ENCODE peak calls at places on chromosome 20, in four cellular contexts. One of them, this sample, is unnamed.

GRCh38 chr20:46562009-46562372 is 11.5 kb upstream of the OCSTAMP start:
- DNase-seq in CD4-positive, alpha-beta memory T cell: no peak
- DNase-seq in cardiac fibroblast: no peak
- DNase-seq in AG10803: no peak
- DNase-seq in this sample: no peak

GRCh38 chr20:36152266-36152665 is 2.3 kb upstream of the EPB41L1 start:
- DNase-seq in CD4-positive, alpha-beta memory T cell: no peak
- DNase-seq in cardiac fibroblast: peak; percentile 29
- DNase-seq in AG10803: no peak
- DNase-seq in this sample: no peak

GRCh38 chr20:51876511-51876910 is 74.2 kb upstream of the SALL4 start:
- DNase-seq in CD4-positive, alpha-beta memory T cell: no peak
- DNase-seq in cardiac fibroblast: no peak
- DNase-seq in AG10803: peak; percentile 14
- DNase-seq in this sample: no peak

GRCh38 chr20:58603656-58604184 is 47.4 kb upstream of the STX16 start:
- DNase-seq in CD4-positive, alpha-beta memory T cell: no peak
- DNase-seq in cardiac fibroblast: no peak
- DNase-seq in AG10803: peak; percentile 81
- DNase-seq in this sample: no peak

GRCh38 chr20:59776059-59776603 is 157.3 kb downstream of the SYCP2 start:
- DNase-seq in CD4-positive, alpha-beta memory T cell: no peak
- DNase-seq in cardiac fibroblast: no peak
- DNase-seq in AG10803: no peak
- DNase-seq in this sample: no peak

GRCh38 chr20:14807224-14807623 is 469.8 kb upstream of the FLRT3 start:
- DNase-seq in CD4-positive, alpha-beta memory T cell: no peak
- DNase-seq in cardiac fibroblast: no peak
- DNase-seq in AG10803: no peak
- DNase-seq in this sample: no peak

GRCh38 chr20:8082999-8083398 is 49.1 kb upstream of the PLCB1 start:
- DNase-seq in CD4-positive, alpha-beta memory T cell: no peak
- DNase-seq in cardiac fibroblast: peak; percentile 91
- DNase-seq in AG10803: peak; percentile 77
- DNase-seq in this sample: no peak

GRCh38 chr20:18496740-18497592 is at the start of gene RBBP9:
- DNase-seq in CD4-positive, alpha-beta memory T cell: peak; percentile 77
- DNase-seq in cardiac fibroblast: peak; percentile 87
- DNase-seq in AG10803: peak; percentile 74
- DNase-seq in this sample: peak; percentile 79

GRCh38 chr20:325889-326644 is 715 bp downstream of the SOX12 start:
- DNase-seq in CD4-positive, alpha-beta memory T cell: peak; percentile 63
- DNase-seq in cardiac fibroblast: peak; percentile 72
- DNase-seq in AG10803: peak; percentile 60
- DNase-seq in this sample: peak; percentile 48

GRCh38 chr20:53547664-53548239 is 45.9 kb downstream of the ZNF217 start:
- DNase-seq in CD4-positive, alpha-beta memory T cell: no peak
- DNase-seq in cardiac fibroblast: peak; percentile 82
- DNase-seq in AG10803: peak; percentile 74
- DNase-seq in this sample: peak; percentile 10

GRCh38 chr20:58436868-58437645 is 48.0 kb downstream of the VAPB start:
- DNase-seq in CD4-positive, alpha-beta memory T cell: no peak
- DNase-seq in cardiac fibroblast: no peak
- DNase-seq in AG10803: no peak
- DNase-seq in this sample: no peak

GRCh38 chr20:4813076-4813838 is 91.5 kb downstream of the PRND start:
- DNase-seq in CD4-positive, alpha-beta memory T cell: peak; percentile 44
- DNase-seq in cardiac fibroblast: peak; percentile 16
- DNase-seq in AG10803: no peak
- DNase-seq in this sample: no peak

GRCh38 chr20:38342196-38342595 is 4.1 kb upstream of the LBP start:
- DNase-seq in CD4-positive, alpha-beta memory T cell: no peak
- DNase-seq in cardiac fibroblast: no peak
- DNase-seq in AG10803: no peak
- DNase-seq in this sample: no peak
- H3K4me3 ChIP-seq in CD4-positive, alpha-beta memory T cell: no peak overlapping the region
- H3K4me3 ChIP-seq in cardiac fibroblast: no peak overlapping the region
- H3K4me3 ChIP-seq in AG10803: no peak overlapping the region
- H3K4me3 ChIP-seq in this sample: no peak overlapping the region

DNA sequence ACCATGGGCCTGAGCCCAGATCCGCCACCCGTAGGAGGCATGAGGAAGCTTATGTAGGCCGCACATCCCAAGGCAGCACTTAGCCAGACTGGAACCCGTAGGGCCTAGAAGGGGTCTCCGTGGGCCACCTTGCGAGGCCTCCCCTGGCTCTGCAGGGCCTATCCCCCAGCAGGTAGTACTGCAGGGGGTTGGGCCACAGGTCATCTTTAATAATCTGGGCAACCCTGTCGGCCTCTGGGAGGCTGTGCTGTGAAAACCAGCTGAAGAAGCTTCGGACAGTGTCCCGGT is 18.5 kb downstream of the PLAGL2 start:
- DNase-seq in CD4-positive, alpha-beta memory T cell: no peak
- DNase-seq in cardiac fibroblast: no peak
- DNase-seq in AG10803: no peak
- DNase-seq in this sample: no peak
- H3K4me3 ChIP-seq in CD4-positive, alpha-beta memory T cell: no peak overlapping the region
- H3K4me3 ChIP-seq in cardiac fibroblast: no peak overlapping the region
- H3K4me3 ChIP-seq in AG10803: no peak overlapping the region
- H3K4me3 ChIP-seq in this sample: no peak overlapping the region

GRCh38 chr20:21090112-21090737 is 15.9 kb downstream of the LINC00237 start:
- DNase-seq in CD4-positive, alpha-beta memory T cell: no peak
- DNase-seq in cardiac fibroblast: no peak
- DNase-seq in AG10803: no peak
- DNase-seq in this sample: no peak
- H3K4me3 ChIP-seq in CD4-positive, alpha-beta memory T cell: no peak overlapping the region
- H3K4me3 ChIP-seq in cardiac fibroblast: no peak overlapping the region
- H3K4me3 ChIP-seq in AG10803: no peak overlapping the region
- H3K4me3 ChIP-seq in this sample: no peak overlapping the region

GRCh38 chr20:62193079-62194025 is 10.5 kb downstream of the MTG2 start:
- DNase-seq in CD4-positive, alpha-beta memory T cell: no peak
- DNase-seq in cardiac fibroblast: no peak
- DNase-seq in AG10803: no peak
- DNase-seq in this sample: no peak

GRCh38 chr20:62195736-62196135 is 12.9 kb downstream of the MTG2 start:
- DNase-seq in CD4-positive, alpha-beta memory T cell: no peak
- DNase-seq in cardiac fibroblast: no peak
- DNase-seq in AG10803: no peak
- DNase-seq in this sample: no peak

GRCh38 chr20:62196286-62196685 is 13.5 kb downstream of the MTG2 start:
- DNase-seq in CD4-positive, alpha-beta memory T cell: no peak
- DNase-seq in cardiac fibroblast: no peak
- DNase-seq in AG10803: no peak
- DNase-seq in this sample: no peak

GRCh38 chr20:62197321-62197720 is 14.5 kb downstream of the MTG2 start:
- DNase-seq in CD4-positive, alpha-beta memory T cell: no peak
- DNase-seq in cardiac fibroblast: no peak
- DNase-seq in AG10803: no peak
- DNase-seq in this sample: no peak

DNA sequence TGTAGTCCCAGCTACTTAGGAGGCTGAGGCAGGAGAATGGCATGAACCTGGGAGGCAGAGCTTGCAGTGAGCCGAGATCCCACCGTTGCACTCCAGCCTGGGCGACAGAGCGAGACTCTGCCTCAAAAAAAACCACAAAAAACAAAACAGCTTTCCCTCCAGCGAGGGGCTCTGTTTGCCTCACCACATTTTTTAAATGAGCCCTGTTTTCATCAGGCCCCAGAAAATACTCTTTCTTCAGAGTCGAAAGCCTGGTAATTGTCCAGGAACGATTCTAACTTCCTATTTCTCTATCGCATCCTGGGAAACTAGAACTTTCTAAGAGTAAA is 12.2 kb downstream of the MTG2 start:
- DNase-seq in CD4-positive, alpha-beta memory T cell: no peak
- DNase-seq in cardiac fibroblast: no peak
- DNase-seq in AG10803: no peak
- DNase-seq in this sample: no peak
- H3K4me3 ChIP-seq in CD4-positive, alpha-beta memory T cell: no peak overlapping the region
- H3K4me3 ChIP-seq in cardiac fibroblast: no peak overlapping the region
- H3K4me3 ChIP-seq in AG10803: no peak overlapping the region
- H3K4me3 ChIP-seq in this sample: no peak overlapping the region

GRCh38 chr20:6530916-6531315 is 236.6 kb upstream of the BMP2 start:
- DNase-seq in CD4-positive, alpha-beta memory T cell: no peak
- DNase-seq in cardiac fibroblast: no peak
- DNase-seq in AG10803: no peak
- DNase-seq in this sample: no peak

GRCh38 chr20:6530254-6530653 is 237.2 kb upstream of the BMP2 start:
- DNase-seq in CD4-positive, alpha-beta memory T cell: no peak
- DNase-seq in cardiac fibroblast: no peak
- DNase-seq in AG10803: no peak
- DNase-seq in this sample: no peak

GRCh38 chr20:6533828-6534388 is 233.6 kb upstream of the BMP2 start:
- DNase-seq in CD4-positive, alpha-beta memory T cell: no peak
- DNase-seq in cardiac fibroblast: peak; percentile 67
- DNase-seq in AG10803: peak; percentile 85
- DNase-seq in this sample: peak; percentile 48

GRCh38 chr20:6533321-6533720 is 234.2 kb upstream of the BMP2 start:
- DNase-seq in CD4-positive, alpha-beta memory T cell: no peak
- DNase-seq in cardiac fibroblast: peak; percentile 21
- DNase-seq in AG10803: peak; percentile 56
- DNase-seq in this sample: no peak
- H3K4me3 ChIP-seq in CD4-positive, alpha-beta memory T cell: no peak overlapping the region
- H3K4me3 ChIP-seq in cardiac fibroblast: peak overlapping the region; percentile 37
- H3K4me3 ChIP-seq in AG10803: no peak overlapping the region
- H3K4me3 ChIP-seq in this sample: no peak overlapping the region

This sample was measured in MG63.